ENCODE peak calls at places on chromosomes 2 and 18, in five cellular contexts. I is astrocyte of the cerebellum; E is progenitor cell of endocrine pancreas; X is T-helper 22 cell; L is activated naive CD4-positive, alpha-beta T cell. N is an unnamed sample.

GRCh38 chr2:219251656-219252055 is 1.4 kb upstream of the TUBA4B start:
- DNase-seq in X (no peak), L (no peak), E (no peak), I (no peak), N (no peak)

GRCh38 chr2:169798397-169798717 is 314 bp upstream of the SSB start:
- DNase-seq in I (no peak), L (no peak), X (no peak), E (no peak), N (no peak)

GRCh38 chr18:72866901-72867701 is 686 bp downstream of the NETO1 start:
- DNase-seq in E (peak), I (no peak), L (peak), X (no peak), N (peak)

GRCh38 chr2:2663401-2664036 is 332.4 kb upstream of the MYT1L start:
- DNase-seq in I (peak), E (no peak), X (no peak), L (no peak), N (no peak)

GRCh38 chr18:22398464-22398863 is 19.3 kb downstream of the CTAGE1 start:
- DNase-seq in E (no peak), L (no peak), I (no peak), X (no peak), N (no peak)

GRCh38 chr18:12742453-12742852 is 39.6 kb downstream of the PSMG2 start:
- DNase-seq in I (no peak), L (no peak), X (no peak), E (no peak), N (no peak)

GRCh38 chr2:163291790-163292189 is 444.0 kb downstream of the FIGN start:
- DNase-seq in X (no peak), L (no peak), I (no peak), E (no peak), N (no peak)

GRCh38 chr2:237299897-237300296 is 114.1 kb downstream of the COL6A3 start:
- DNase-seq in L (no peak), X (no peak), I (peak), E (no peak), N (no peak)

GRCh38 chr2:53422979-53423378 is 344.6 kb upstream of the CHAC2 start:
- DNase-seq in X (no peak), E (no peak), I (peak), L (no peak), N (no peak)

GRCh38 chr2:199329466-199329865 is 128.3 kb downstream of the SATB2 start:
- DNase-seq in X (no peak), L (no peak), I (peak), E (no peak), N (no peak)